ENCODE peak calls at places on chromosomes 12 and 14, in seven cellular contexts. C is tibial artery; T is CD4-positive, alpha-beta T cell; B is nephron progenitor cell; E is fibroblast of lung; S is RWPE2; I is AG04449. M is an unnamed sample.

GRCh38 chr12:34033628-34034296 is 11.5 kb downstream of the ALG10 start:
- DNase-seq in I (no peak), E (peak), B (no peak), C (no peak), S (no peak), T (no peak), M (no peak)

GRCh38 chr12:64178122-64178521 is 44.0 kb downstream of the KICS2 start:
- DNase-seq in C (no peak), I (no peak), T (no peak), E (peak), S (no peak), B (no peak), M (no peak)

GRCh38 chr12:120019942-120020341 is 30.9 kb downstream of the BICDL1 start:
- DNase-seq in I (no peak), E (no peak), S (no peak), T (no peak), C (no peak), B (no peak), M (no peak)

GRCh38 chr14:54808326-54809161 is 94.1 kb downstream of the GCH1 start:
- DNase-seq in I (no peak), S (no peak), C (no peak), E (no peak), T (no peak), B (no peak), M (no peak)

GRCh38 chr12:56086096-56086495 is 6.1 kb downstream of the ERBB3 start:
- DNase-seq in B (no peak), E (no peak), T (no peak), S (no peak), I (no peak), C (no peak), M (no peak)

GRCh38 chr12:111274820-111275219 is 94.1 kb downstream of the PHETA1 start:
- DNase-seq in T (no peak), C (no peak), B (no peak), E (no peak), S (no peak), I (no peak), M (no peak)

GRCh38 chr14:30610719-30611388 is 11.3 kb upstream of the SCFD1 start:
- DNase-seq in I (no peak), B (no peak), S (no peak), C (no peak), T (no peak), E (peak), M (no peak)

GRCh38 chr14:68113328-68113930 is 293.9 kb downstream of the RAD51B start:
- DNase-seq in E (no peak), T (no peak), I (no peak), C (no peak), B (no peak), S (no peak), M (no peak)

GRCh38 chr12:115002434-115002833 is 318.5 kb upstream of the TBX3 start:
- DNase-seq in C (no peak), S (no peak), E (no peak), I (no peak), T (no peak), B (no peak), M (no peak)

GRCh38 chr12:95073698-95074520 is 491 bp upstream of the NR2C1 start:
- DNase-seq in C (no peak), T (no peak), S (no peak), B (no peak), E (no peak), I (no peak), M (no peak)

GRCh38 chr14:37196604-37197420 is 925 bp upstream of the MIPOL1 start:
- DNase-seq in I (no peak), C (no peak), E (no peak), S (no peak), T (no peak), B (no peak), M (no peak)

GRCh38 chr14:104146651-104147345 is 8.4 kb downstream of the KIF26A start:
- DNase-seq in E (no peak), T (no peak), C (peak), I (no peak), S (peak), B (peak), M (no peak)

GRCh38 chr14:62189698-62190097 is 427.5 kb downstream of the SNAPC1 start:
- DNase-seq in E (peak), I (no peak), T (no peak), S (no peak), B (no peak), C (no peak), M (no peak)

GRCh38 chr14:76910371-76910890 is 84.2 kb downstream of the LRRC74A start:
- DNase-seq in E (no peak), I (no peak), T (no peak), C (no peak), B (no peak), S (no peak), M (no peak)

GRCh38 chr14:65255583-65256443 is 153.5 kb upstream of the MAX start:
- DNase-seq in I (no peak), C (no peak), E (no peak), B (peak), T (no peak), S (peak), M (no peak)

GRCh38 chr12:4959381-4959780 is 49.7 kb downstream of the KCNA1 start:
- DNase-seq in C (no peak), B (no peak), E (no peak), I (no peak), S (no peak), T (no peak), M (no peak)

GRCh38 chr14:68446243-68447040 is 346.4 kb downstream of the ZFP36L1 start:
- DNase-seq in I (no peak), C (no peak), T (no peak), S (no peak), E (no peak), B (no peak), M (no peak)

GRCh38 chr12:8852119-8852518 is 29.7 kb downstream of the A2ML1 start:
- DNase-seq in B (no peak), T (no peak), C (no peak), E (no peak), S (no peak), I (no peak), M (no peak)

GRCh38 chr14:99758121-99758871 is 34.9 kb upstream of the EML1 start:
- DNase-seq in B (no peak), E (peak), T (no peak), S (peak), C (peak), I (peak), M (peak)

GRCh38 chr12:88896958-88897357 is 316.7 kb upstream of the KITLG start:
- DNase-seq in T (no peak), S (no peak), C (no peak), I (no peak), E (peak), B (no peak), M (no peak)

GRCh38 chr12:91413591-91413990 is 231.0 kb upstream of the DCN start:
- DNase-seq in T (no peak), E (peak), S (no peak), I (no peak), B (no peak), C (no peak), M (peak)

GRCh38 chr14:99206053-99206452 is 65.9 kb downstream of the BCL11B start:
- DNase-seq in B (no peak), E (no peak), I (no peak), C (no peak), T (no peak), S (no peak), M (no peak)

GRCh38 chr14:99619873-99620834 is 16.1 kb upstream of the CCDC85C start:
- DNase-seq in B (no peak), C (no peak), T (no peak), I (no peak), E (no peak), S (no peak), M (no peak)

GRCh38 chr12:125143491-125143890 is 78.3 kb downstream of the AACS start:
- DNase-seq in B (no peak), I (no peak), S (no peak), T (no peak), E (peak), C (no peak), M (no peak)

GRCh38 chr12:123388948-123389559 is 5.1 kb downstream of the KMT5A start:
- DNase-seq in E (no peak), I (no peak), S (no peak), C (no peak), B (peak), T (no peak), M (no peak)

GRCh38 chr12:122067966-122068365 is 10.6 kb upstream of the MLXIP start:
- DNase-seq in S (no peak), T (peak), I (no peak), E (peak), C (peak), B (no peak), M (no peak)

GRCh38 chr14:39050389-39050788 is 52.6 kb downstream of the SEC23A start:
- DNase-seq in S (no peak), T (no peak), I (peak), B (no peak), C (no peak), E (peak), M (peak)

GRCh38 chr14:61663312-61663974 is 31.9 kb upstream of the HIF1A start:
- DNase-seq in I (no peak), C (no peak), B (no peak), E (no peak), S (no peak), T (no peak), M (no peak)

GRCh38 chr12:113292091-113292490 is 42.8 kb downstream of the SLC8B1 start:
- DNase-seq in C (no peak), T (no peak), E (peak), S (no peak), I (peak), B (no peak), M (peak)

GRCh38 chr12:15276088-15276698 is 46.1 kb upstream of the PTPRO start:
- DNase-seq in C (no peak), B (peak), I (no peak), E (peak), T (no peak), S (no peak), M (no peak)

GRCh38 chr14:71206766-71207371 is 299.6 kb downstream of the PCNX1 start:
- DNase-seq in C (peak), I (peak), T (no peak), B (no peak), S (no peak), E (peak), M (peak)

GRCh38 chr12:122891661-122892525 is 4.0 kb downstream of the VPS37B start:
- DNase-seq in T (no peak), S (no peak), I (no peak), E (peak), B (no peak), C (no peak), M (peak)

GRCh38 chr12:57759360-57759980 is 4.6 kb downstream of the MARCHF9 start:
- DNase-seq in C (no peak), I (no peak), T (no peak), E (no peak), B (no peak), S (no peak), M (no peak)

GRCh38 chr14:71714225-71714624 is 218.0 kb upstream of the RGS6 start:
- DNase-seq in S (no peak), E (peak), I (no peak), T (no peak), B (no peak), C (no peak), M (peak)

GRCh38 chr14:75238728-75239455 is 39.7 kb upstream of the FOS start:
- DNase-seq in C (no peak), E (no peak), T (no peak), S (no peak), B (no peak), I (no peak), M (no peak)

DNA sequence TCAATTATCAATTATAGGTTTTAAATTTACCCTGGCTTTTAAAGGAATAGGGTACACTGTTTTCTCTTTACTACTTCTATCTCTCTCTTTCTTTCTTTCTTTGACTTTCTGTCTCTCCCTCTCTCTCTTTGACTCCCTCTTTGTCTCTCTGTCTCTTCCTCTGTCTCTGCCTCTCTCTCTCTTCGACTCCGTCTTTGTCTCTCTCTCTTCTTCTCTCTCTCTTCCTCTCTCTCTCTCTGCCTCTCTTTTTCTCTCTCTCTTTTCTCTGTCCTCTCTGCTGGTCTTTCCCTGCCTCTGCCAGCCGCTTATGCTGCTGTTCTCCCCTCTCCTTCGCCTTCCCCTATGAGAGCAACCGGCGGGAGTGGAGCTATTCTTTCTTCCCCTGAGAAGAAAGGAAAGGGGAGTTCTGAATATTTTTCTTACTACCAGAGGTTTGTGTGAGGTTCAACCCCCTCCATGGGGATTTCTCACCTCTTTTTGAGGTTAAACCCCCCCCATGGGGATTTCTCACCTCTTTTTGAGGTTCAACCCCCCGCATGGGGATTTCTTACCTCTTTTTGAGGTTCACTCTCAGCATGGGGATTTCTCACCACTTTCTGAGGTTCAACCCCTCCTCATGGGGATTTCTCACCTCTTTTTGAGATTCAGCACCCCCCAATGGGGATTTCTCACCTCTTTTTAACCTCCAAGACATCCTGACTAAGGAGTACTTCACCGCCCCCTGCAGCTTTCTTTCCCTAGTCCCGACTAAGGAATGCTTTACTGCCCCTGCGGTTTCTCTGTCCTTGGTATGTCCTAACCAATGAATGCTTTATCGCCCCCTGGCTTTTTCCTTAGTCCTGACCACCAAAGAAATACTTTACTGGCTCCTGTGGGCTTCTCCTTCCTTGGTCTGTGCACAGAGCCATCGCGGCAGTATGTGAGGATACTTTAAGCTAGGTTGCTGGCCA is 27.4 kb upstream of the DDHD1 start:
- DNase-seq in I (no peak), S (no peak), B (peak), T (no peak), C (no peak), E (peak), M (peak)
- TF ChIP-seq CTCF in I (no peak), S (no peak), B (no peak), T (peak), C (no peak), E (peak), M (peak)

GRCh38 chr12:79183946-79184345 is 319.4 kb downstream of the SYT1 start:
- DNase-seq in T (no peak), C (no peak), I (no peak), B (no peak), S (no peak), E (peak), M (no peak)
- TF ChIP-seq CTCF in T (no peak), C (no peak), I (no peak), B (no peak), S (no peak), E (no peak), M (no peak)

GRCh38 chr14:92589213-92589852 is 75.8 kb downstream of the RIN3 start:
- DNase-seq in I (no peak), S (no peak), B (no peak), T (no peak), C (no peak), E (peak), M (no peak)
- TF ChIP-seq CTCF in I (peak), S (peak), B (peak), T (peak), C (no peak), E (peak), M (peak)

DNA sequence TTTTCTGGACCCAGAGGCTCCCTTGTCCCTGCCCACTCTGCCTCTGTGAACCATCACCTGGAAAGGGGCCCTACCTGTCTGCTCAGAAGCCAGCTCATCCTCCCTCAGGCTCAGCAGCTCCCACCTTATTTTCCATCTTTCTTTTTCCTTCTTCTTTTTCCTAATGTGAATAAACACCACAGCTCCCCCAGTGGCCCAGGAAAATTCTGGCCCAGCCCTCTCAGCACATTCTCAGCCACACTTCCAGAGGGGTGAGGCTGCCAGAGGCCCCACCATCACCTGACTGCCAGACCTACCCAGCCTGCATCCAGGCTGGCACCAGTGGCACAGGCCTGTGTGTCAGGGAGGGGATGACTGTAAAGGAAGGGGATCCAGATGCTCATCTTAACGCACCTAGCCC is 23.0 kb downstream of the ZFHX2 start:
- DNase-seq in T (no peak), C (no peak), B (no peak), S (no peak), I (no peak), E (no peak), M (no peak)
- TF ChIP-seq CTCF in T (no peak), C (no peak), B (no peak), S (peak), I (no peak), E (peak), M (peak)

GRCh38 chr14:51548187-51548586 is 103.5 kb upstream of the FRMD6 start:
- DNase-seq in I (no peak), S (no peak), C (no peak), T (no peak), E (no peak), B (no peak), M (no peak)

GRCh38 chr14:51554953-51555352 is 96.8 kb upstream of the FRMD6 start:
- DNase-seq in B (no peak), S (no peak), E (peak), C (no peak), I (no peak), T (no peak), M (no peak)

GRCh38 chr14:51554339-51554920 is 97.3 kb upstream of the FRMD6 start:
- DNase-seq in T (no peak), B (no peak), I (peak), E (peak), S (no peak), C (no peak), M (peak)

GRCh38 chr14:51552768-51553426 is 98.8 kb upstream of the FRMD6 start:
- DNase-seq in E (no peak), I (no peak), T (no peak), C (no peak), S (peak), B (no peak), M (no peak)

DNA sequence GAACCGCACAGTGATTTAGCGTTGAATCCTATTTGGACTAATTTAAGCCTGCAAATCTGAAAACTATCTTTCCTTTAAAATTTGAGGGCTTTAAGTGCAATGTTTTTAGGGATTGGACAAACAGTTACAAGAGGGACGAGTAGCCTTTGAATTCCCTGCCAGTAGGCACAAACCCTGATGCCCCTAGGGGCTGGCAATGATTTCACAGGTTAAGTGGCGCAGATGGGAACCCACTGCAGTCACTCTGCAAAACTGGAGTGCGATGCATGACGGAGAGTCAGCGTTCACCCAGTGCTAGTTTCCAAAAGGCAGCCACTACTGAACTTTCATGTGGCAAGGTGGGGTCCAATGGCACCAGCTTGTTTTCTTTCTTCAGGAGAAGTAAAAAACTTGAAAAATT is 99.4 kb upstream of the FRMD6 start:
- DNase-seq in C (no peak), E (no peak), I (no peak), T (no peak), B (no peak), S (no peak), M (no peak)
- TF ChIP-seq CTCF in C (no peak), E (no peak), I (no peak), T (no peak), B (no peak), S (no peak), M (no peak)

GRCh38 chr14:23078692-23079116 is 16.2 kb downstream of the ACIN1 start:
- DNase-seq in T (no peak), S (no peak), C (peak), B (no peak), I (peak), E (peak), M (peak)
- TF ChIP-seq CTCF in T (no peak), S (peak), C (no peak), B (no peak), I (peak), E (no peak), M (no peak)